ENCODE peak calls at places on chromosomes 4 and X, in five cellular contexts. One of them, this sample, is unnamed.

GRCh38 chr4:119098306-119098705 is 37.3 kb upstream of the MYOZ2 start:
- DNase-seq in tibial nerve: no peak
- DNase-seq in esophagus muscularis mucosa: no peak
- DNase-seq in transverse colon: no peak
- DNase-seq in A549: no peak
- DNase-seq in this sample: no peak

GRCh38 chr4:71296945-71297344 is 41.9 kb upstream of the SLC4A4 start:
- DNase-seq in tibial nerve: no peak
- DNase-seq in esophagus muscularis mucosa: no peak
- DNase-seq in transverse colon: no peak
- DNase-seq in A549: no peak
- DNase-seq in this sample: no peak

GRCh38 chr4:186021461-186022167 is 47.3 kb upstream of the TLR3 start:
- DNase-seq in tibial nerve: no peak
- DNase-seq in esophagus muscularis mucosa: peak
- DNase-seq in transverse colon: no peak
- DNase-seq in A549: peak
- DNase-seq in this sample: no peak

GRCh38 chr4:176217510-176217909 is 22.1 kb upstream of the SPATA4 start:
- DNase-seq in tibial nerve: no peak
- DNase-seq in esophagus muscularis mucosa: no peak
- DNase-seq in transverse colon: no peak
- DNase-seq in A549: no peak
- DNase-seq in this sample: no peak

GRCh38 chrX:133523094-133523493 is 107.8 kb upstream of the GPC4 start:
- DNase-seq in tibial nerve: peak
- DNase-seq in esophagus muscularis mucosa: no peak
- DNase-seq in transverse colon: no peak
- DNase-seq in A549: no peak
- DNase-seq in this sample: no peak

GRCh38 chrX:97629597-97629985 is 745.9 kb downstream of the RPA4 start:
- DNase-seq in tibial nerve: no peak
- DNase-seq in esophagus muscularis mucosa: no peak
- DNase-seq in transverse colon: no peak
- DNase-seq in A549: no peak
- DNase-seq in this sample: no peak

GRCh38 chr4:90080116-90080515 is 47.1 kb upstream of the CCSER1 start:
- DNase-seq in tibial nerve: no peak
- DNase-seq in esophagus muscularis mucosa: no peak
- DNase-seq in transverse colon: no peak
- DNase-seq in A549: no peak
- DNase-seq in this sample: no peak

GRCh38 chr4:98794565-98795205 is 134.2 kb downstream of the EIF4E start:
- DNase-seq in tibial nerve: no peak
- DNase-seq in esophagus muscularis mucosa: no peak
- DNase-seq in transverse colon: no peak
- DNase-seq in A549: no peak
- DNase-seq in this sample: no peak

GRCh38 chrX:47595701-47596655 is 13.7 kb downstream of the TIMP1 start:
- DNase-seq in tibial nerve: no peak
- DNase-seq in esophagus muscularis mucosa: no peak
- DNase-seq in transverse colon: no peak
- DNase-seq in A549: no peak
- DNase-seq in this sample: no peak

GRCh38 chr4:69830529-69831269 is 29.2 kb downstream of the SULT1E1 start:
- DNase-seq in tibial nerve: no peak
- DNase-seq in esophagus muscularis mucosa: no peak
- DNase-seq in transverse colon: peak
- DNase-seq in A549: peak
- DNase-seq in this sample: peak

GRCh38 chr4:184475096-184475461 is 729 bp upstream of the IRF2 start:
- DNase-seq in tibial nerve: peak
- DNase-seq in esophagus muscularis mucosa: no peak
- DNase-seq in transverse colon: peak
- DNase-seq in A549: peak
- DNase-seq in this sample: peak

GRCh38 chr4:10587296-10587695 is 97.3 kb downstream of the CLNK start:
- DNase-seq in tibial nerve: no peak
- DNase-seq in esophagus muscularis mucosa: no peak
- DNase-seq in transverse colon: no peak
- DNase-seq in A549: no peak
- DNase-seq in this sample: no peak

GRCh38 chrX:16771483-16772398 is 14.5 kb upstream of the TXLNG start:
- DNase-seq in tibial nerve: no peak
- DNase-seq in esophagus muscularis mucosa: no peak
- DNase-seq in transverse colon: peak
- DNase-seq in A549: peak
- DNase-seq in this sample: no peak

GRCh38 chrX:106170318-106170717 is 2.2 kb downstream of the PWWP3B start:
- DNase-seq in tibial nerve: peak
- DNase-seq in esophagus muscularis mucosa: no peak
- DNase-seq in transverse colon: no peak
- DNase-seq in A549: peak
- DNase-seq in this sample: no peak

GRCh38 chr4:52577285-52577968 is 81.7 kb downstream of the USP46 start:
- DNase-seq in tibial nerve: no peak
- DNase-seq in esophagus muscularis mucosa: no peak
- DNase-seq in transverse colon: no peak
- DNase-seq in A549: no peak
- DNase-seq in this sample: no peak

GRCh38 chr4:1595789-1596325 is 88.3 kb downstream of the FAM53A start:
- DNase-seq in tibial nerve: no peak
- DNase-seq in esophagus muscularis mucosa: no peak
- DNase-seq in transverse colon: no peak
- DNase-seq in A549: no peak
- DNase-seq in this sample: peak

GRCh38 chr4:76601791-76602190 is 166.8 kb downstream of the SHROOM3 start:
- DNase-seq in tibial nerve: no peak
- DNase-seq in esophagus muscularis mucosa: peak
- DNase-seq in transverse colon: no peak
- DNase-seq in A549: no peak
- DNase-seq in this sample: no peak

GRCh38 chr4:3302164-3302785 is 9.5 kb downstream of the RGS12 start:
- DNase-seq in tibial nerve: no peak
- DNase-seq in esophagus muscularis mucosa: no peak
- DNase-seq in transverse colon: no peak
- DNase-seq in A549: no peak
- DNase-seq in this sample: peak

GRCh38 chr4:88177981-88178632 is 19.7 kb upstream of the ABCG2 start:
- DNase-seq in tibial nerve: peak
- DNase-seq in esophagus muscularis mucosa: no peak
- DNase-seq in transverse colon: peak
- DNase-seq in A549: peak
- DNase-seq in this sample: no peak

GRCh38 chr4:185573651-185574199 is 38.4 kb upstream of the PDLIM3 start:
- DNase-seq in tibial nerve: no peak
- DNase-seq in esophagus muscularis mucosa: no peak
- DNase-seq in transverse colon: no peak
- DNase-seq in A549: peak
- DNase-seq in this sample: no peak

DNA sequence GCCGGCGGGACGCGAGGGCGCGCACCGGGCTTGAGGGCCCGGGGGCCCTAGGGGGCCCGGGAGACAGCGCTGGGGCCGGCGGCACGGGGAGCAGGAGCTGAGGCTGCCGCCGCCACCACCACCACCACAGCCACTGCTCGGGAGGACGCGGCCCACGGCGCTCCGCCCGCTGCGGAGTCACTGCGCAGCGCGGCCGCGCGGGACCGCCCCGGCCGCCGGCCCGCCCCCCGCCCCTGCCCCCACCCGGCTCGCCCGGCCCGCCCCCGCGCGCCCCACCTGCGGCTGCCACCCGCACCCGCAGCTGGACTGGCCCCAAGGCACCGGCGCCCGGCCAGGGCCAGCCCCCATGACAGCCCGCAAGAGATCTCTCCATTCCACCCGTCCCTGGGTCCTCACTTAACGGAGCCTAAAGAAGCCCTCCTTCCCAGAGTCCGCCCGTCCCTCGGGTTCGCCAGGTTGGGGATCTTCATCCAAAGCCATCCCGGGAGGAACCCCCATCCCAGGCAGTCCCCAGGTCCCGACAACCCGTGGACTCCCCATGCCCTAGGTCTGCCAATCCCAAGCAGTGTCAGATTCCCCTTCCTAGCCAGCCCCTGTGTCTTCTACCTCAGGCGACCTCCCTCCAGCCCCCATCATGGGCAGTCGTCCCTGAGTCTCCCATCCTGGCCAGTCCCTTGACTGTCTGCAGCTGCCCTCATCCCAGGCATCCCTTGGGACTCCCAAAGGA is 40.0 kb upstream of the IQSEC2 start:
- DNase-seq in tibial nerve: no peak
- DNase-seq in esophagus muscularis mucosa: no peak
- DNase-seq in transverse colon: peak
- DNase-seq in A549: no peak
- DNase-seq in this sample: no peak
- TF ChIP-seq POLR2A in tibial nerve: no peak
- TF ChIP-seq POLR2A in esophagus muscularis mucosa: no peak
- TF ChIP-seq POLR2A in transverse colon: no peak
- TF ChIP-seq POLR2A in A549: peak
- TF ChIP-seq POLR2A in this sample: no peak

GRCh38 chr4:106080376-106080775 is 185.1 kb downstream of the NPNT start:
- DNase-seq in tibial nerve: no peak
- DNase-seq in esophagus muscularis mucosa: no peak
- DNase-seq in transverse colon: no peak
- DNase-seq in A549: no peak
- DNase-seq in this sample: no peak
- TF ChIP-seq POLR2A in tibial nerve: no peak
- TF ChIP-seq POLR2A in esophagus muscularis mucosa: no peak
- TF ChIP-seq POLR2A in transverse colon: no peak
- TF ChIP-seq POLR2A in A549: no peak
- TF ChIP-seq POLR2A in this sample: no peak

DNA sequence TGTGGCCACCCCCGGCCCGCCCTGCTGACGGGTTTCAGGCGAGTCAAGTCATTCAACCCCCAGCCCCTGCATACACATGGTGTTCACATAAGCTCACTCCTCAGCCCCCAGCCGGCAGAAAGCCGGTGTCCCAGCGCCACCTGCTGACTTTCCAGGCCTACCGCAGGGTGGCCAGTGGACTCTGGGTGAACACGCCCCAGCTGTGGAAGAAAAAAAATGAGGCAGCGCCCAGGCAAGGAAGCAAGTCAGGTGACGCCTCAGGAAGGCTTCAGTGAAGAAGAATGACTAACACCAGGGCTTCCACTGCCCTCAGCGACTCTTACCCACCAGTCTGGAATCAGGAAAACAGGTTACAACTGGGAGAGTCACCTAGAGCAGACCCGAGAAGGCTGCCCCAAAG is 15.8 kb downstream of the BCAP31 start:
- DNase-seq in tibial nerve: peak
- DNase-seq in esophagus muscularis mucosa: no peak
- DNase-seq in transverse colon: peak
- DNase-seq in A549: peak
- DNase-seq in this sample: peak
- TF ChIP-seq POLR2A in tibial nerve: no peak
- TF ChIP-seq POLR2A in esophagus muscularis mucosa: no peak
- TF ChIP-seq POLR2A in transverse colon: no peak
- TF ChIP-seq POLR2A in A549: no peak
- TF ChIP-seq POLR2A in this sample: no peak

DNA sequence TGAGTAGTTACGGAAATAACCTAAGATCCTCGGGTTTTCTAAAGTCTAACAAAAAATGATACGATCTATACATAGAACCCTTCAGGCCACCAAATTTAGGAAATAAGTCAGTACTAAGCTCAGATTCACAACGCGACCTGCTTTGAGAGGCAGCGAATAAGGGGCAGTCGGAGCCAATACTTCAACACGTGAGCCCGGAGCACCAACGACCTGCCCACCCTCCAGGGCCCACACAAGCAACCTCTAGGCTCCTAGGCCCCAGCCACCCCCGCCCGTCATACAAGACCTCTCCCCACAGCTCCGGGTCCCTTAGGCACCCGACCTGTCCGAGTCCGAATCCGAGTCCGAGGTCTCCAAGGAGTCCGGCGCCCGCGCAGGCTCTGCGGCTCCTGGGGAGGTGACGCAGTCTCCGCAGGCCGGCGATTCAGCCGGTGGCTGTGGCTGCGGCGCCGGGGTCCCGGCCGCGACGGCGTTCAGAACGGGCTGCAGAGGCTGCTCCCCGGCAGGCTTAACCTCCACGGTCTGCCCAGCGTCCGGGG is 580 bp downstream of the NAF1 start:
- DNase-seq in tibial nerve: peak
- DNase-seq in esophagus muscularis mucosa: no peak
- DNase-seq in transverse colon: peak
- DNase-seq in A549: peak
- DNase-seq in this sample: peak
- TF ChIP-seq POLR2A in tibial nerve: no peak
- TF ChIP-seq POLR2A in esophagus muscularis mucosa: no peak
- TF ChIP-seq POLR2A in transverse colon: no peak
- TF ChIP-seq POLR2A in A549: no peak
- TF ChIP-seq POLR2A in this sample: no peak

DNA sequence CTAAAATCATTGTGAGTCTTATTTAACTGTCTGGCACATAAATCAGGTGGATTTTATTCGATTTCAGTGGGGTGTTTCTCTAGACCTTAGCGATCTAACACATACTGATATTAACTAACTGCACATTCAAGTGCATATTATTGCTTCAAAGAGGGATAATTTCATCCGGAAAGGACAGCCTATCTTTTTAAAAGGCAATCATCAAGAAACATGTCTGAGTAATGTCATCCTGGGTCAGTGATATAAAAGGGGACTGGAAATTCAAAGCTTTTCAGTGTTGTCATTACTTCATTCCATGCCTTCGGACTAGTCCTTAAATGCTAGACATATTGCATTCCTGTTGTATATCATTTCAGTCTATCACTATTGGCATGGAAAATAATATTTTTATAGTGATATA is 388.8 kb downstream of the PCDH10 start:
- DNase-seq in tibial nerve: no peak
- DNase-seq in esophagus muscularis mucosa: no peak
- DNase-seq in transverse colon: no peak
- DNase-seq in A549: no peak
- DNase-seq in this sample: no peak
- TF ChIP-seq POLR2A in tibial nerve: no peak
- TF ChIP-seq POLR2A in esophagus muscularis mucosa: no peak
- TF ChIP-seq POLR2A in transverse colon: no peak
- TF ChIP-seq POLR2A in A549: no peak
- TF ChIP-seq POLR2A in this sample: no peak

DNA sequence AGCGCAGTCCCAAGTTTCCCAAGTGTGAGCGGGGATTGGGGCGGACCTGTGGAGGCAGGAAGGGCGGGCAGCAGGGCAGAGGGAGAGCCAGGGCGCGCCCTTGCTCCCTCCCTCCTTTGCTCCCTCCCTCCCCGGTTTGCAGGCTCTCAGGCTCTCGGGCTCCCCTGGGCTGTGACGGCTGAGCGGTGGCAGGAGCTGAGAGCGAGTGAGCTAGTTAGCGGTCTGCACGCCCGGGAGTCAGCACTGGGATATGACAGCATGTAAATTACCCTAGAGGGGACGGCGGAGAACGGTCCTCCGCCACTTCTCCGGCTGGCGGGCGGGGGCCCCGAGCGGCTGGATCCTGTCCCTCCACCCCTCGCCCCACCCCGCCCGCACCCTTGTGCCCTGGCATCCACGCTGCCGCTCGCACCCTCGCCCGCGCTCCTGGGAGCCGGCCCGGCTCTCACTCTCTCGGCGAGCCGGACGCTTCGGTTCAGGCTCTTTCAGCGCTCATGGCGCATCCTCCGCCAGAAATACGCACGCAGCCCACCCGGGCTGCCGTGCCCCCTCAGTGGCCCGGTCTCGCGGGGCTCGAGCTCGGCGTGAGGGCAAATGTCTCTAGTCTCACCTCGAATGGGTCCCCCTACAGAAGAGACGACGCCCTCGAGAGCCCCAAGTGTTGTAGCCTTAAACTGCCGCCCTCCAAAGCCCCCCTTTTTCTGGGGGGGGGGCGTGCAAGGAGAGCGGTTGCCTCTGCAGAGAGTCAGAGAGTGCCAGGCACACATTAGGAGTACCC is at the start of gene TSC22D3:
- DNase-seq in tibial nerve: peak
- DNase-seq in esophagus muscularis mucosa: peak
- DNase-seq in transverse colon: peak
- DNase-seq in A549: peak
- DNase-seq in this sample: peak
- TF ChIP-seq POLR2A in tibial nerve: peak
- TF ChIP-seq POLR2A in esophagus muscularis mucosa: peak
- TF ChIP-seq POLR2A in transverse colon: peak
- TF ChIP-seq POLR2A in A549: no peak
- TF ChIP-seq POLR2A in this sample: no peak